ENCODE peak calls at places on chromosomes 13 and 19, in four cellular contexts. C is heart left ventricle, N is right atrium auricular region, D is fibroblast of pulmonary artery. M is an unnamed sample.
A peak's percentile ranks its signal among the peaks of the same experiment; 100 is the strongest.

GRCh38 chr13:95530178-95530577 is 22.3 kb upstream of the CLDN10 start:
- DNase-seq in C (no peak), N (no peak), D (peak; percentile 72), M (peak; percentile 50)

GRCh38 chr13:27120811-27121210 is 50.8 kb downstream of the USP12 start:
- DNase-seq in C (no peak), N (no peak), D (peak; percentile 16), M (no peak)

GRCh38 chr13:75803982-75804381 is 167.9 kb downstream of the LMO7 start:
- DNase-seq in C (no peak), N (no peak), D (no peak), M (no peak)

GRCh38 chr13:111021270-111021669 is 93.8 kb upstream of the ARHGEF7 start:
- DNase-seq in C (no peak), N (no peak), D (no peak), M (no peak)

GRCh38 chr19:54465367-54466109 is 2.0 kb upstream of the LENG9 start:
- DNase-seq in C (no peak), N (no peak), D (no peak), M (no peak)

GRCh38 chr19:55301459-55302331 is 17.9 kb downstream of the BRSK1 start:
- DNase-seq in C (peak; percentile 96), N (peak; percentile 85), D (peak; percentile 76), M (peak; percentile 55)

GRCh38 chr13:60448907-60449510 is 52.0 kb downstream of the TDRD3 start:
- DNase-seq in C (no peak), N (no peak), D (peak; percentile 81), M (peak; percentile 50)

GRCh38 chr19:13060233-13060963 is 42.3 kb downstream of the LYL1 start:
- DNase-seq in C (no peak), N (no peak), D (peak; percentile 19), M (no peak)

GRCh38 chr19:2494084-2494446 is 18.1 kb downstream of the GADD45B start:
- DNase-seq in C (no peak), N (no peak), D (peak; percentile 47), M (peak; percentile 61)

GRCh38 chr19:19071897-19072296 is 8.1 kb downstream of the SLC25A42 start:
- DNase-seq in C (no peak), N (no peak), D (no peak), M (no peak)

GRCh38 chr13:40017662-40018262 is 362.3 kb downstream of the COG6 start:
- DNase-seq in C (no peak), N (no peak), D (no peak), M (no peak)

GRCh38 chr13:112987625-112988024 is 18.6 kb downstream of the MCF2L start:
- DNase-seq in C (no peak), N (no peak), D (no peak), M (no peak)

GRCh38 chr13:81394605-81395004 is 1053.7 kb upstream of the SPRY2 start:
- DNase-seq in C (no peak), N (no peak), D (no peak), M (no peak)

GRCh38 chr13:42398542-42398941 is 126.6 kb downstream of the AKAP11 start:
- DNase-seq in C (no peak), N (no peak), D (peak; percentile 3), M (no peak)

GRCh38 chr19:37992761-37993160 is 85.8 kb downstream of the SIPA1L3 start:
- DNase-seq in C (no peak), N (no peak), D (no peak), M (no peak)

GRCh38 chr19:17020823-17021222 is 5.8 kb downstream of the CPAMD8 start:
- DNase-seq in C (no peak), N (no peak), D (peak; percentile 22), M (no peak)

GRCh38 chr19:48363500-48363809 is 285 bp downstream of the TMEM143 start:
- DNase-seq in C (no peak), N (peak; percentile 58), D (no peak), M (no peak)

GRCh38 chr13:34657716-34658115 is 284.4 kb upstream of the NBEA start:
- DNase-seq in C (no peak), N (no peak), D (no peak), M (no peak)

GRCh38 chr13:46041335-46041934 is 11.1 kb downstream of the ZC3H13 start:
- DNase-seq in C (no peak), N (no peak), D (peak; percentile 11), M (peak; percentile 67)

GRCh38 chr13:57345526-57345925 is 178.5 kb downstream of the PRR20E start:
- DNase-seq in C (no peak), N (no peak), D (no peak), M (no peak)

GRCh38 chr19:48509467-48510194 is 2.0 kb downstream of the LMTK3 start:
- DNase-seq in C (no peak), N (no peak), D (peak; percentile 22), M (no peak)

GRCh38 chr19:2952953-2953481 is 8.2 kb upstream of the ZNF77 start:
- DNase-seq in C (no peak), N (no peak), D (no peak), M (no peak)

GRCh38 chr19:50352242-50352641 is 13.2 kb downstream of the NAPSA start:
- DNase-seq in C (no peak), N (no peak), D (no peak), M (no peak)

GRCh38 chr19:52336976-52337375 is 933 bp downstream of the ZNF610 start:
- DNase-seq in C (no peak), N (no peak), D (peak; percentile 13), M (peak; percentile 3)

GRCh38 chr13:91148098-91148497 is 199.4 kb upstream of the MIR17HG start:
- DNase-seq in C (no peak), N (no peak), D (no peak), M (no peak)

GRCh38 chr19:4391701-4392543 is 8.4 kb downstream of the SH3GL1 start:
- DNase-seq in C (peak; percentile 77), N (no peak), D (peak; percentile 79), M (peak; percentile 73)

GRCh38 chr13:97979556-97979955 is 26.1 kb downstream of the IPO5 start:
- DNase-seq in C (no peak), N (no peak), D (no peak), M (no peak)

GRCh38 chr13:40922437-40923040 is 96.6 kb downstream of the ELF1 start:
- DNase-seq in C (peak; percentile 62), N (no peak), D (no peak), M (no peak)

GRCh38 chr13:113905942-113906341 is 42.1 kb upstream of the GAS6 start:
- DNase-seq in C (no peak), N (peak; percentile 50), D (no peak), M (no peak)

GRCh38 chr19:33649919-33650305 is 28.2 kb downstream of the CHST8 start:
- DNase-seq in C (no peak), N (no peak), D (no peak), M (no peak)

GRCh38 chr19:42440357-42441046 is 2.2 kb downstream of the CXCL17 start:
- DNase-seq in C (peak; percentile 88), N (peak; percentile 74), D (peak; percentile 81), M (peak; percentile 60)

GRCh38 chr19:2014731-2015610 is 543 bp downstream of the BTBD2 start:
- DNase-seq in C (no peak), N (no peak), D (no peak), M (no peak)

GRCh38 chr13:102945324-102945815 is 99.5 kb downstream of the ERCC5 start:
- DNase-seq in C (no peak), N (no peak), D (no peak), M (no peak)

GRCh38 chr19:46951236-46951986 is 68.2 kb upstream of the NPAS1 start:
- DNase-seq in C (no peak), N (no peak), D (no peak), M (no peak)

GRCh38 chr19:31099470-31100190 is 249.6 kb downstream of the TSHZ3 start:
- DNase-seq in C (no peak), N (no peak), D (no peak), M (peak; percentile 29)

GRCh38 chr19:3798137-3798536 is 12.0 kb upstream of the MATK start:
- DNase-seq in C (no peak), N (no peak), D (no peak), M (no peak)

GRCh38 chr13:105762096-105762495 is 773.4 kb downstream of the EFNB2 start:
- DNase-seq in C (no peak), N (no peak), D (no peak), M (no peak)